ENCODE peak calls at places on chromosomes 12 and 14, in ten cellular contexts. D, O, P, M, T, I, K, A, W and V are unnamed samples.

GRCh38 chr14:76647699-76648298 is 113.5 kb upstream of the VASH1 start:
- DNase-seq in A (peak; percentile 65), M (peak; percentile 31), O (no peak), P (no peak), W (no peak), T (peak; percentile 27), D (peak; percentile 72), I (peak; percentile 81), K (no peak), V (peak; percentile 42)

GRCh38 chr12:76568888-76569551 is 9.4 kb upstream of the OSBPL8 start:
- DNase-seq in W (no peak), I (no peak), D (no peak), O (no peak), K (no peak), T (no peak), P (no peak), A (no peak), M (no peak), V (no peak)

GRCh38 chr14:52860910-52861309 is 69.5 kb upstream of the GNPNAT1 start:
- DNase-seq in A (no peak), T (no peak), W (no peak), O (no peak), M (no peak), P (no peak), D (no peak), K (no peak), I (no peak), V (no peak)

GRCh38 chr14:103071544-103072251 is 12.3 kb upstream of the LBHD2 start:
- DNase-seq in M (no peak), P (no peak), O (peak; percentile 64), A (no peak), W (no peak), I (peak; percentile 42), D (no peak), T (no peak), K (no peak), V (no peak)

GRCh38 chr12:87216436-87216835 is 812.8 kb downstream of the C12orf50 start:
- DNase-seq in O (no peak), K (no peak), W (no peak), P (no peak), I (peak; percentile 37), D (no peak), A (no peak), T (no peak), M (no peak), V (no peak)

GRCh38 chr14:88251650-88252049 is 71.4 kb downstream of the KCNK10 start:
- DNase-seq in O (no peak), P (no peak), I (no peak), D (no peak), K (no peak), M (no peak), W (no peak), T (no peak), A (no peak), V (no peak)

GRCh38 chr12:2586159-2587035 is 208.4 kb upstream of the FKBP4 start:
- DNase-seq in K (no peak), T (no peak), A (no peak), P (no peak), M (no peak), D (peak; percentile 49), O (peak; percentile 24), I (no peak), W (no peak), V (no peak)

GRCh38 chr14:104820669-104821228 is 19.8 kb downstream of the ZBTB42 start:
- DNase-seq in M (peak; percentile 50), T (no peak), I (peak; percentile 90), D (peak; percentile 77), O (peak; percentile 64), K (no peak), P (no peak), W (no peak), A (no peak), V (no peak)

GRCh38 chr12:1707051-1707450 is 16.2 kb downstream of the ADIPOR2 start:
- DNase-seq in K (no peak), M (no peak), T (no peak), A (no peak), D (no peak), I (no peak), W (no peak), P (no peak), O (no peak), V (no peak)

GRCh38 chr12:49345840-49346658 is 639 bp upstream of the DNAJC22 start:
- DNase-seq in T (no peak), K (no peak), D (no peak), W (no peak), O (no peak), M (no peak), A (no peak), I (peak; percentile 33), P (no peak), V (no peak)

GRCh38 chr12:92070054-92070863 is 75.4 kb downstream of the BTG1 start:
- DNase-seq in M (no peak), I (no peak), P (no peak), D (no peak), O (peak; percentile 74), T (no peak), W (no peak), A (no peak), K (no peak), V (no peak)

GRCh38 chr12:6700646-6701051 is at the start of gene PIANP:
- DNase-seq in W (peak; percentile 86), P (no peak), O (no peak), D (no peak), A (peak; percentile 65), M (no peak), K (peak; percentile 38), T (no peak), I (peak; percentile 73), V (no peak)

DNA sequence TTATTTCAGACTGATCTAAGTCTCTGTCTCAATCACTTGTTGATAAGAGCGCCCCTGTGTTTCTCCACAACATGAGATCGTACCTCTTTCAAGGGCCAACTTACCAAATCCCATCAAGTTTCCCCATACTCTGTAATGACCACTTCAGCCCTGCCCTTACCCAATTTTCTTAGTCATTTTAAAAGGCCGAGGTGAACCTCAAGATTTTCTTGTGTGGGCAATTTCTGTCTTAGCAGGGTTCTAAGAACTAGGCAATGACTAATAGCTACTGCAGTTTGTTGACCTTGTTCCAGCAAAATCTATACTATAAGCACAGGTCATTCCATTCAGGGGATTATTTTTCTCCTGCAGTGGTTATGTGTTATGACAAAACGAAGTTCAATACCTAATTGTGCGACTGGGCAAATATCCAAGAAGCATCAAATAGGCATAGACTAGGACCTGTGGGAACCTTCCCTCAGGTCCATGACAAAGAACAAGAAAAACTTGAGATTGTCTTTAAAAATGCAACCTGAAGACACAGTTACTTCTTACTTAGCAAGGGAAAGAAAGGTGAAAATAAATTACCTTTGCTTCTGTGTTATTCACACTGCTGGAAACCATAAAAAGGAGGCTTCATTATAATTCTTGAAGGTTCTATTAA is 359.9 kb downstream of the PCNX1 start:
- DNase-seq in W (no peak), O (no peak), D (no peak), A (no peak), M (no peak), K (no peak), P (no peak), I (peak; percentile 87), T (no peak), V (no peak)
- H3K4me3 ChIP-seq in W (no peak overlapping the region), O (no peak overlapping the region), D (no peak overlapping the region), A (no peak overlapping the region), M (no peak overlapping the region), K (no peak overlapping the region), P (peak overlapping the region; percentile 53), I (peak overlapping the region; percentile 29), T (no peak overlapping the region), V (no peak overlapping the region)

GRCh38 chr14:50573862-50574261 is 13.9 kb downstream of the ATL1 start:
- DNase-seq in A (no peak), D (no peak), W (no peak), O (no peak), M (no peak), P (no peak), T (no peak), K (no peak), I (no peak), V (no peak)
- H3K4me3 ChIP-seq in A (no peak overlapping the region), D (no peak overlapping the region), W (no peak overlapping the region), O (no peak overlapping the region), M (no peak overlapping the region), P (no peak overlapping the region), T (no peak overlapping the region), K (no peak overlapping the region), I (no peak overlapping the region), V (no peak overlapping the region)

DNA sequence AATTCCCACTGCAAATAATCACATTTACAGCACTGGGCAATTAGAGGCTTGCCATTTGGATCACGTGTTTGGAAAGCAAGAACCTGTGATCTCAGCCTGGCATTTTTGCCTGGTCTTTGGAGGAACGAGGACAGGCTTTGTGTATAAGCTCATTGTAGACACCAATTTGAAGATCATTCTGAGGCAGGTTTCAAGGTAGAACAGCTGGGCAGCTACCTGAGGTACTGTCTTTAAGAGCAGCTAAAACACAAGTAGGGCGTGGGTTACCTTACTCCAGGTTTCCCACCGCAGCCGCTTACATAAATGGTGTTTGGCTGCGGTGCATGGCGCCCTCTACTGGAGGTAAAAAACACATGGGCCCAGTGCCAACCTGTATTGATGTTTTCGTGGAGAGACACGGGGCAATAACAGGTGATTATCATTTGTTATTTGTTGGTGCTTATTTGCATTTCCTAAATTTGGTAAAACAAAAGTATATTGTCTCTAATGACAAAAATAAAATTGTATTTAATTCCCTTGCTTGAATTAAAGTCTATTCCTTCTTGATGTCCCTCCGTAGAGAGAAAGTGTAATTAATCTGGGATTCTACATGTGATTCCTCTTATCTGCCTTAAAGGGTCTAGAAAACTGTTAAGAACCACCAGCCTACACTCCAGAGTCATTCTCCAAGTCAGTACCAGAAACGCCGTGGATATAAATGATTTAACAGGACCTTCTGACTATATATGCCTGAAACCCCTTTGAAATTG is 69.7 kb downstream of the SVOP start:
- DNase-seq in O (peak; percentile 76), K (peak; percentile 67), W (peak; percentile 84), M (peak; percentile 58), I (peak; percentile 75), T (peak; percentile 15), P (peak; percentile 11), A (peak; percentile 83), D (peak; percentile 73), V (peak; percentile 65)
- H3K4me3 ChIP-seq in O (no peak overlapping the region), K (peak overlapping the region; percentile 31), W (no peak overlapping the region), M (no peak overlapping the region), I (peak overlapping the region; percentile 41), T (no peak overlapping the region), P (peak overlapping the region; percentile 52), A (no peak overlapping the region), D (peak overlapping the region; percentile 12), V (no peak overlapping the region)

GRCh38 chr14:86221755-86222154 is 691.8 kb downstream of the FLRT2 start:
- DNase-seq in O (no peak), I (no peak), K (no peak), M (no peak), D (no peak), W (no peak), T (no peak), A (no peak), P (no peak), V (no peak)
- H3K4me3 ChIP-seq in O (no peak overlapping the region), I (no peak overlapping the region), K (no peak overlapping the region), M (no peak overlapping the region), D (no peak overlapping the region), W (no peak overlapping the region), T (no peak overlapping the region), A (no peak overlapping the region), P (no peak overlapping the region), V (no peak overlapping the region)

GRCh38 chr14:93160353-93160801 is 24.3 kb downstream of the MOAP1 start:
- DNase-seq in O (no peak), W (no peak), I (peak; percentile 38), T (no peak), M (no peak), K (no peak), D (peak; percentile 48), P (no peak), A (peak; percentile 36), V (no peak)
- H3K4me3 ChIP-seq in O (no peak overlapping the region), W (no peak overlapping the region), I (no peak overlapping the region), T (no peak overlapping the region), M (no peak overlapping the region), K (no peak overlapping the region), D (no peak overlapping the region), P (no peak overlapping the region), A (no peak overlapping the region), V (no peak overlapping the region)